ENCODE peak calls at places on chromosome 11, in four cellular contexts. M is transverse colon, R is brain microvascular endothelial cell, X is adrenal gland. O is an unnamed sample. For H3K36me3, the result is how much of the 10 kb centered on the place peaks cover.

GRCh38 chr11:9814108-9814507 is 150.2 kb downstream of the SWAP70 start:
- DNase-seq in M (no peak), R (no peak), X (no peak), O (no peak)

GRCh38 chr11:19520681-19521080 is 192.0 kb upstream of the NAV2 start:
- DNase-seq in M (no peak), R (no peak), X (no peak), O (no peak)

GRCh38 chr11:44840085-44840478 is 110.6 kb downstream of the TP53I11 start:
- DNase-seq in M (no peak), R (no peak), X (no peak), O (no peak)

GRCh38 chr11:117054382-117054781 is 43.8 kb downstream of the SIK3 start:
- DNase-seq in M (no peak), R (no peak), X (no peak), O (no peak)

GRCh38 chr11:47766363-47767227 is 546 bp downstream of the FNBP4 start:
- DNase-seq in M (peak), R (peak), X (peak), O (peak)

GRCh38 chr11:19576054-19576453 is 136.6 kb upstream of the NAV2 start:
- DNase-seq in M (no peak), R (no peak), X (no peak), O (no peak)

GRCh38 chr11:8267831-8268529 is 4.3 kb upstream of the LMO1 start:
- DNase-seq in M (no peak), R (no peak), X (no peak), O (no peak)

GRCh38 chr11:46858920-46859531 is 12.9 kb upstream of the CKAP5 start:
- DNase-seq in M (no peak), R (no peak), X (no peak), O (no peak)

GRCh38 chr11:8709002-8709672 is 26.5 kb downstream of the RPL27A start:
- DNase-seq in M (peak), R (no peak), X (peak), O (peak)

GRCh38 chr11:35418847-35419712 is at the start of gene SLC1A2:
- DNase-seq in M (no peak), R (no peak), X (no peak), O (no peak)

GRCh38 chr11:45110562-45110961 is 35.9 kb upstream of the PRDM11 start:
- DNase-seq in M (peak), R (peak), X (peak), O (peak)

GRCh38 chr11:70353900-70354568 is 44.3 kb upstream of the CTTN start:
- DNase-seq in M (no peak), R (no peak), X (no peak), O (no peak)

GRCh38 chr11:8224161-8224591 is 39.5 kb downstream of the LMO1 start:
- DNase-seq in M (peak), R (no peak), X (no peak), O (no peak)

GRCh38 chr11:122036022-122036421 is 80.0 kb downstream of the BLID start:
- DNase-seq in M (no peak), R (peak), X (no peak), O (no peak)

GRCh38 chr11:63709336-63709735 is 28.0 kb downstream of the RTN3 start:
- DNase-seq in M (no peak), R (no peak), X (no peak), O (no peak)

GRCh38 chr11:94134651-94135512 is 6.2 kb downstream of the PANX1 start:
- DNase-seq in M (peak), R (peak), X (peak), O (peak)

GRCh38 chr11:118046051-118046963 is 30.6 kb upstream of the TMPRSS4 start:
- DNase-seq in M (no peak), R (no peak), X (no peak), O (no peak)

GRCh38 chr11:115439385-115439784 is 64.8 kb downstream of the CADM1 start:
- DNase-seq in M (no peak), R (no peak), X (no peak), O (no peak)

GRCh38 chr11:103486609-103487008 is 377.4 kb downstream of the DYNC2H1 start:
- DNase-seq in M (no peak), R (no peak), X (no peak), O (no peak)

GRCh38 chr11:105969756-105970155 is 52.3 kb downstream of the MSANTD4 start:
- DNase-seq in M (no peak), R (no peak), X (no peak), O (no peak)

GRCh38 chr11:118230088-118230487 is 5.3 kb upstream of the JAML start:
- DNase-seq in M (no peak), R (no peak), X (no peak), O (no peak)

GRCh38 chr11:95641506-95641905 is 148.1 kb downstream of the FAM76B start:
- DNase-seq in M (no peak), R (no peak), X (peak), O (peak)

GRCh38 chr11:114057605-114058004 is 1.9 kb upstream of the ZBTB16 start:
- DNase-seq in M (no peak), R (no peak), X (no peak), O (no peak)

GRCh38 chr11:94588366-94588952 is 21.3 kb downstream of the PIWIL4 start:
- DNase-seq in M (no peak), R (no peak), X (no peak), O (no peak)

GRCh38 chr11:70367071-70367470 is 31.3 kb upstream of the CTTN start:
- DNase-seq in M (no peak), R (peak), X (no peak), O (no peak)

GRCh38 chr11:64357904-64358535 is 942 bp upstream of the RPS6KA4 start:
- DNase-seq in M (peak), R (no peak), X (no peak), O (no peak)

GRCh38 chr11:43830928-43831440 is 49.6 kb upstream of the ALKBH3 start:
- DNase-seq in M (peak), R (peak), X (peak), O (no peak)

GRCh38 chr11:45560153-45560934 is 105.1 kb downstream of the CHST1 start:
- DNase-seq in M (no peak), R (no peak), X (no peak), O (peak)

GRCh38 chr11:18491924-18492323 is 34.8 kb downstream of the TSG101 start:
- DNase-seq in M (no peak), R (no peak), X (no peak), O (no peak)
- H3K36me3 ChIP-seq in M (under half), R (under half), X (under half), O (under half)

GRCh38 chr11:34136420-34136819 is 31.0 kb downstream of the NAT10 start:
- DNase-seq in M (no peak), R (no peak), X (no peak), O (no peak)
- H3K36me3 ChIP-seq in M (under half), R (half or more), X (under half), O (under half)

DNA sequence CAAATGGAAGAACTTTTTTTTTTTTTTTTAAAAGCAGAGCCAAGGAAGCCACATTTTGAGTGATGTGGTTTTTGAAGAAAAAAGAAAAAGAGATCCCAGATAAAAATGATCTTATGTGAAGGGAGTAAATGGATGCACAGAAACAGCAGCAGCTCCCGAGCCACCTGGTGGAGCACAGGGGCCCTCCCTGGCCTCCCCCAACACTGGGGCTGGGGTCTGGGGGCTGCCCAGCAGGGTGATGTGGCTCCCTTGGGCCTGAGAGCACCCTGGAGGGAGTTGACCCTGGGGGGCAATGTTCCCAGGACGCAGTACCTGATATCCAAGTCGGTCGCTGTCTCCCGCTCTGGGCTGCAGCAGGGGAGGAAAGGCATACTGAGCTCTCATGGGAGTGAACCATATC is 26.5 kb upstream of the KCNJ11 start:
- DNase-seq in M (no peak), R (no peak), X (no peak), O (no peak)
- H3K36me3 ChIP-seq in M (under half), R (under half), X (under half), O (under half)

GRCh38 chr11:65634905-65635731 is 2.8 kb upstream of the SIPA1 start:
- DNase-seq in M (no peak), R (no peak), X (no peak), O (no peak)
- H3K36me3 ChIP-seq in M (under half), R (under half), X (under half), O (under half)

GRCh38 chr11:14463623-14464022 is 36.0 kb downstream of the COPB1 start:
- DNase-seq in M (no peak), R (no peak), X (no peak), O (no peak)
- H3K36me3 ChIP-seq in M (under half), R (half or more), X (under half), O (under half)

DNA sequence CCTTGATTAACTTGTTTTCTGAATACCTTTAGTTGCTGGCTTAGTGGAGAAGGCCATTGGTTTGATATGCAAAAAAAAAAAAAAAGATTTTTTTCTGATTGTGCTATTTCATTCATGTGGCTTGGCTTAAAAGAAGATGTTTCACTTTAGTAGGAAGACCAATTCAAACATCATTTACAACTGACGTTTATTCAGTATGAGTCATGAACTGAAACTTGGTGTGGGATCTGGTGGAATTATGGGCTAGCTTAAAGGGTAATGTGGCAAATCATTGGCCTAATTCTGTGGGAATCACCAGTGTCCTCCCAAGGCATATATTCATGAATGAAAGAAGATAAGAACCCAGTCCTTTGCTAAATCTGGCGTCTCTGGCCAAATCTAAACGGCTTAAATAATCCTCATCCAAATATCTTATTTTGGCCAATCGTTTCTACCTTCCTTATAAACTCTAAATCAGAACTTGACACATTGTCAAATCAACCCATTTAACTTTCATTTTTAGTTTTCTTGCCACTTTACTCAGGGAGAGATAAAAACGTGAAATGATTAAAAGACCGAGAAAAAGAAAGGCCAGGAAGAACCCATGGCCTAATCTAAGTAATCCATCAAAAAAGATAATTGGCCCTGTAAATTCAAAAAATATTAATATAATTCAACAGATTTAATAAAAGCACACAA is 77.0 kb downstream of the DDIAS start:
- DNase-seq in M (no peak), R (peak), X (no peak), O (no peak)
- H3K36me3 ChIP-seq in M (under half), R (under half), X (under half), O (under half)

GRCh38 chr11:88399171-88399570 is 61.6 kb upstream of the CTSC start:
- DNase-seq in M (no peak), R (no peak), X (no peak), O (no peak)
- H3K36me3 ChIP-seq in M (under half), R (under half), X (under half), O (under half)

GRCh38 chr11:126965331-126965730 is 35.2 kb downstream of the KIRREL3 start:
- DNase-seq in M (no peak), R (no peak), X (no peak), O (no peak)

GRCh38 chr11:126959700-126960099 is 40.9 kb downstream of the KIRREL3 start:
- DNase-seq in M (no peak), R (no peak), X (no peak), O (no peak)

GRCh38 chr11:126968915-126969314 is 31.7 kb downstream of the KIRREL3 start:
- DNase-seq in M (no peak), R (no peak), X (no peak), O (peak)

GRCh38 chr11:126963603-126964353 is 36.8 kb downstream of the KIRREL3 start:
- DNase-seq in M (peak), R (no peak), X (no peak), O (no peak)

DNA sequence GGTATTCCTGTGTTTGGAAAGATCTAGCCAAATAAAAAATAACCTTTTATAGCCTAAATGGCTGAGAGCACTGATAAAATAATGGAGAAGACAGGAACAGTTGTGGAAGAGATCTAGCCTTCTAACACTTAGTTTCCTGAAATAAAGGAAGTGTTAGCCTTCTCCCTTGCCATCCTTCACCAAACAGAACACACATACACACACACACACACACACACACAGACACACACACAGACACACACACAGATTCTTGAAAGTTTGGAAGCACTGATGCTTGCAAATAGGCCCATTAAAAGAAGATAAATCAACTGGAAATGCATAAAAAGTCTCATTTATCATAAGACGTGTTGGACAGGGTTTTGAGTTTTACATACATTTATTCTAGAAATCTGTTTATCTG is 37.5 kb downstream of the KIRREL3 start:
- DNase-seq in M (no peak), R (no peak), X (no peak), O (no peak)
- H3K36me3 ChIP-seq in M (under half), R (under half), X (under half), O (under half)

O was measured in testis.